ENCODE peak calls at places on chromosomes 1 and 21, in eight cellular contexts. One of them, this sample, is unnamed.

GRCh38 chr1:66552829-66553228 is 18.9 kb downstream of the SGIP1 start:
- DNase-seq in endothelial cell: no peak
- DNase-seq in A549: no peak
- DNase-seq in choroid plexus epithelial cell: peak; percentile 43
- DNase-seq in left ventricle myocardium inferior: peak; percentile 52
- DNase-seq in body of pancreas: no peak
- DNase-seq in IMR-90: no peak
- DNase-seq in tibial nerve: no peak
- DNase-seq in this sample: no peak

GRCh38 chr1:64540265-64540791 is 70.4 kb downstream of the CACHD1 start:
- DNase-seq in endothelial cell: no peak
- DNase-seq in A549: no peak
- DNase-seq in choroid plexus epithelial cell: peak; percentile 42
- DNase-seq in left ventricle myocardium inferior: no peak
- DNase-seq in body of pancreas: no peak
- DNase-seq in IMR-90: no peak
- DNase-seq in tibial nerve: no peak
- DNase-seq in this sample: peak; percentile 11

GRCh38 chr1:8283058-8283884 is 34.6 kb upstream of the SLC45A1 start:
- DNase-seq in endothelial cell: no peak
- DNase-seq in A549: no peak
- DNase-seq in choroid plexus epithelial cell: no peak
- DNase-seq in left ventricle myocardium inferior: peak; percentile 22
- DNase-seq in body of pancreas: peak; percentile 32
- DNase-seq in IMR-90: no peak
- DNase-seq in tibial nerve: no peak
- DNase-seq in this sample: peak; percentile 43

GRCh38 chr21:42097860-42098259 is 26.7 kb downstream of the UMODL1 start:
- DNase-seq in endothelial cell: peak; percentile 25
- DNase-seq in A549: peak; percentile 84
- DNase-seq in choroid plexus epithelial cell: peak; percentile 95
- DNase-seq in left ventricle myocardium inferior: no peak
- DNase-seq in body of pancreas: peak; percentile 74
- DNase-seq in IMR-90: peak; percentile 99
- DNase-seq in tibial nerve: peak; percentile 38
- DNase-seq in this sample: no peak

GRCh38 chr1:219713981-219714381 is 101.1 kb upstream of the ZC3H11B start:
- DNase-seq in endothelial cell: no peak
- DNase-seq in A549: no peak
- DNase-seq in choroid plexus epithelial cell: peak; percentile 68
- DNase-seq in left ventricle myocardium inferior: no peak
- DNase-seq in body of pancreas: no peak
- DNase-seq in IMR-90: no peak
- DNase-seq in tibial nerve: no peak
- DNase-seq in this sample: no peak

GRCh38 chr1:241411056-241411775 is 54.2 kb upstream of the RGS7 start:
- DNase-seq in endothelial cell: no peak
- DNase-seq in A549: no peak
- DNase-seq in choroid plexus epithelial cell: no peak
- DNase-seq in left ventricle myocardium inferior: no peak
- DNase-seq in body of pancreas: no peak
- DNase-seq in IMR-90: peak; percentile 52
- DNase-seq in tibial nerve: no peak
- DNase-seq in this sample: no peak

GRCh38 chr1:150076066-150076465 is 8.5 kb downstream of the VPS45 start:
- DNase-seq in endothelial cell: no peak
- DNase-seq in A549: no peak
- DNase-seq in choroid plexus epithelial cell: peak; percentile 48
- DNase-seq in left ventricle myocardium inferior: no peak
- DNase-seq in body of pancreas: no peak
- DNase-seq in IMR-90: peak; percentile 79
- DNase-seq in tibial nerve: no peak
- DNase-seq in this sample: no peak

GRCh38 chr1:117794073-117794472 is 135.3 kb downstream of the GDAP2 start:
- DNase-seq in endothelial cell: no peak
- DNase-seq in A549: no peak
- DNase-seq in choroid plexus epithelial cell: peak; percentile 53
- DNase-seq in left ventricle myocardium inferior: no peak
- DNase-seq in body of pancreas: no peak
- DNase-seq in IMR-90: peak; percentile 68
- DNase-seq in tibial nerve: no peak
- DNase-seq in this sample: no peak

DNA sequence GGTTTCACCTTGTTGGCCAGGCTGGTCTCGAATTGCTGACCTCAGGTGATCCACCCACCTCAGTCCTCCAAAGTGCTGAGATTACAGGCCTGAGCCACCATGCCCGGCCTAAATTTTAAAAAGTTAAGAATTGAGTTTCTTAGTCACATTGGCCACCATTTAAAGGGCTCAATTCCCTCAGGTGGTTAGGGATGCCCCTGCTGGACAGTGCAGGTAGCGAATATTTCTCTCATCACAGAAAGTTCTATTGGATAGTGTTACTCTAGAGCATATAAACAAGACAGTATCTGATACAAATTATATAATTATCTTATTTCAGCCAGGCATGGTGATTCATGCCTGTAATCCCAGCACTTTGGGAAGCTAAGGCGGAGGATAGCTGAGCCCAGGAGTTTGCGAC is 320.2 kb downstream of the ZP4 start:
- DNase-seq in endothelial cell: no peak
- DNase-seq in A549: no peak
- DNase-seq in choroid plexus epithelial cell: no peak
- DNase-seq in left ventricle myocardium inferior: no peak
- DNase-seq in body of pancreas: no peak
- DNase-seq in IMR-90: no peak
- DNase-seq in tibial nerve: no peak
- DNase-seq in this sample: no peak
- TF ChIP-seq CTCF in endothelial cell: peak; percentile 57
- TF ChIP-seq CTCF in A549: no peak
- TF ChIP-seq CTCF in choroid plexus epithelial cell: no peak
- TF ChIP-seq CTCF in left ventricle myocardium inferior: peak; percentile 29
- TF ChIP-seq CTCF in body of pancreas: no peak
- TF ChIP-seq CTCF in IMR-90: no peak
- TF ChIP-seq CTCF in tibial nerve: no peak
- TF ChIP-seq CTCF in this sample: no peak

GRCh38 chr1:14606632-14607031 is 8.1 kb downstream of the KAZN start:
- DNase-seq in endothelial cell: no peak
- DNase-seq in A549: no peak
- DNase-seq in choroid plexus epithelial cell: no peak
- DNase-seq in left ventricle myocardium inferior: no peak
- DNase-seq in body of pancreas: no peak
- DNase-seq in IMR-90: no peak
- DNase-seq in tibial nerve: no peak
- DNase-seq in this sample: no peak
- TF ChIP-seq CTCF in endothelial cell: no peak
- TF ChIP-seq CTCF in A549: no peak
- TF ChIP-seq CTCF in choroid plexus epithelial cell: peak; percentile 23
- TF ChIP-seq CTCF in left ventricle myocardium inferior: no peak
- TF ChIP-seq CTCF in body of pancreas: peak; percentile 7
- TF ChIP-seq CTCF in IMR-90: no peak
- TF ChIP-seq CTCF in tibial nerve: no peak
- TF ChIP-seq CTCF in this sample: no peak

GRCh38 chr1:208461680-208462079 is 217.5 kb upstream of the PLXNA2 start:
- DNase-seq in endothelial cell: no peak
- DNase-seq in A549: peak; percentile 7
- DNase-seq in choroid plexus epithelial cell: peak; percentile 2
- DNase-seq in left ventricle myocardium inferior: no peak
- DNase-seq in body of pancreas: no peak
- DNase-seq in IMR-90: no peak
- DNase-seq in tibial nerve: no peak
- DNase-seq in this sample: no peak
- TF ChIP-seq CTCF in endothelial cell: peak; percentile 63
- TF ChIP-seq CTCF in A549: no peak
- TF ChIP-seq CTCF in choroid plexus epithelial cell: peak; percentile 33
- TF ChIP-seq CTCF in left ventricle myocardium inferior: peak; percentile 15
- TF ChIP-seq CTCF in body of pancreas: no peak
- TF ChIP-seq CTCF in IMR-90: no peak
- TF ChIP-seq CTCF in tibial nerve: no peak
- TF ChIP-seq CTCF in this sample: peak; percentile 33

GRCh38 chr1:22671999-22672398 is 19.0 kb downstream of the C1QB start:
- DNase-seq in endothelial cell: no peak
- DNase-seq in A549: no peak
- DNase-seq in choroid plexus epithelial cell: no peak
- DNase-seq in left ventricle myocardium inferior: no peak
- DNase-seq in body of pancreas: no peak
- DNase-seq in IMR-90: no peak
- DNase-seq in tibial nerve: no peak
- DNase-seq in this sample: no peak

GRCh38 chr1:22676916-22677601 is 24.0 kb downstream of the C1QB start:
- DNase-seq in endothelial cell: no peak
- DNase-seq in A549: no peak
- DNase-seq in choroid plexus epithelial cell: no peak
- DNase-seq in left ventricle myocardium inferior: no peak
- DNase-seq in body of pancreas: no peak
- DNase-seq in IMR-90: no peak
- DNase-seq in tibial nerve: no peak
- DNase-seq in this sample: no peak

GRCh38 chr1:22677861-22678521 is 25.0 kb downstream of the C1QB start:
- DNase-seq in endothelial cell: no peak
- DNase-seq in A549: no peak
- DNase-seq in choroid plexus epithelial cell: no peak
- DNase-seq in left ventricle myocardium inferior: no peak
- DNase-seq in body of pancreas: no peak
- DNase-seq in IMR-90: no peak
- DNase-seq in tibial nerve: no peak
- DNase-seq in this sample: no peak

GRCh38 chr1:22673486-22674409 is 20.7 kb downstream of the C1QB start:
- DNase-seq in endothelial cell: peak; percentile 61
- DNase-seq in A549: peak; percentile 52
- DNase-seq in choroid plexus epithelial cell: peak; percentile 84
- DNase-seq in left ventricle myocardium inferior: peak; percentile 41
- DNase-seq in body of pancreas: peak; percentile 47
- DNase-seq in IMR-90: peak; percentile 74
- DNase-seq in tibial nerve: peak; percentile 60
- DNase-seq in this sample: peak; percentile 52

DNA sequence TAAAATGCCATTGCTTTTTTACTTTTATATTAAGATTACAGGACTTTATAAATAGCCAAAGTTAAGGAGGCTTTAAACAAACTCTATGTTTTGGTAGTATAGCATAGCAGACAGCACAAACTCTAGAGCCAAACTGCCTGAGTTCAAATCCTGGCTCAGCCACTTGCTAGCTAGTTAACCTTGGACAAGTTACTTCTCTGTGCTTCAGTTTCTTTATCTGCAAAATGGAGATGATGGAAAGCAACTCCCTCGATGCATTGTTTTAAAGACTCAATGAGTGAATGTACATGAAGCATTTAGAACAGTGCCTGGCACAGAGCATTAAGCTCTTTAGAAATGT is 21.3 kb downstream of the C1QB start:
- DNase-seq in endothelial cell: no peak
- DNase-seq in A549: no peak
- DNase-seq in choroid plexus epithelial cell: no peak
- DNase-seq in left ventricle myocardium inferior: no peak
- DNase-seq in body of pancreas: no peak
- DNase-seq in IMR-90: no peak
- DNase-seq in tibial nerve: no peak
- DNase-seq in this sample: no peak
- TF ChIP-seq CTCF in endothelial cell: no peak
- TF ChIP-seq CTCF in A549: peak; percentile 39
- TF ChIP-seq CTCF in choroid plexus epithelial cell: no peak
- TF ChIP-seq CTCF in left ventricle myocardium inferior: no peak
- TF ChIP-seq CTCF in body of pancreas: no peak
- TF ChIP-seq CTCF in IMR-90: no peak
- TF ChIP-seq CTCF in tibial nerve: no peak
- TF ChIP-seq CTCF in this sample: no peak

GRCh38 chr1:208089151-208089550 is 155.0 kb downstream of the PLXNA2 start:
- DNase-seq in endothelial cell: no peak
- DNase-seq in A549: no peak
- DNase-seq in choroid plexus epithelial cell: no peak
- DNase-seq in left ventricle myocardium inferior: no peak
- DNase-seq in body of pancreas: no peak
- DNase-seq in IMR-90: no peak
- DNase-seq in tibial nerve: no peak
- DNase-seq in this sample: no peak
- TF ChIP-seq CTCF in endothelial cell: no peak
- TF ChIP-seq CTCF in A549: no peak
- TF ChIP-seq CTCF in choroid plexus epithelial cell: no peak
- TF ChIP-seq CTCF in left ventricle myocardium inferior: no peak
- TF ChIP-seq CTCF in body of pancreas: no peak
- TF ChIP-seq CTCF in IMR-90: no peak
- TF ChIP-seq CTCF in tibial nerve: no peak
- TF ChIP-seq CTCF in this sample: no peak

DNA sequence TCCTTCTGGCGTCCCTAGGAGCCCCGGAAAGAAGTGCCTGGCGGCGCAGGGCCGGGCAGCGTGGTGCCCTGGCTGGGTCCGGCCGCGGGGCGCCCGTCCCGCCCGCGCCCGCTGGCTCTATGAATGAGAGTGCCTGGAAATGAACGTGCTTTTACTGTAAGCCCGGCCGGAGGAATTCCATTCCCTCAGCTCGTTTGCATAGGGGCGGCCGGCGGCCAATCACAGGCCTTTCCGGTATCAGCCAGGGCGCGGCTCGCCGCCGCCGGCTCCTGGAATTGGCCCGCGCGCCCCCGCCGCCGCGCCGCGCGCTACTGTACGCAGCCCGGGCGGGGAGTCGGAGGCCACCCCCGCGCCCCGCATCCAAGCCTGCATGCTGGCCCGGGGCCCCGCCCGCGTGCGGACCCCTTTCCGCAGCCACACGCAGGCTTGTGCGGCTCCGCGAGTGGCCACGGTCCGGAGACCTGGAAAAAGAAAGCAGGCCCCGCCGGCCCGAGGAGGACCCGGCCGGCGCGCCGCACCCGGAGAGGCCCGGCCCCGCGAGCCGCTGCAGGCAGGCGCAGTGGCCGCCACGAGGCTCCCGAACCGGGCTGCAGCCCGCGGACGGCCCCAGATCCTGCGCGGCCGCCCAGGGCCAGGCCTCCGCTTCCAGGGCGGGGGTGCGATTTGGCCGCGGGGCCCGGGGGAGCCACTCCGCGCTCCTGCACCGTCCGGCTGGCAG is 160.4 kb downstream of the RUNX1 start:
- DNase-seq in endothelial cell: peak; percentile 86
- DNase-seq in A549: peak; percentile 89
- DNase-seq in choroid plexus epithelial cell: peak; percentile 96
- DNase-seq in left ventricle myocardium inferior: peak; percentile 93
- DNase-seq in body of pancreas: peak; percentile 96
- DNase-seq in IMR-90: peak; percentile 96
- DNase-seq in tibial nerve: peak; percentile 91
- DNase-seq in this sample: peak; percentile 87
- TF ChIP-seq CTCF in endothelial cell: no peak
- TF ChIP-seq CTCF in A549: no peak
- TF ChIP-seq CTCF in choroid plexus epithelial cell: no peak
- TF ChIP-seq CTCF in left ventricle myocardium inferior: no peak
- TF ChIP-seq CTCF in body of pancreas: no peak
- TF ChIP-seq CTCF in IMR-90: no peak
- TF ChIP-seq CTCF in tibial nerve: no peak
- TF ChIP-seq CTCF in this sample: no peak

DNA sequence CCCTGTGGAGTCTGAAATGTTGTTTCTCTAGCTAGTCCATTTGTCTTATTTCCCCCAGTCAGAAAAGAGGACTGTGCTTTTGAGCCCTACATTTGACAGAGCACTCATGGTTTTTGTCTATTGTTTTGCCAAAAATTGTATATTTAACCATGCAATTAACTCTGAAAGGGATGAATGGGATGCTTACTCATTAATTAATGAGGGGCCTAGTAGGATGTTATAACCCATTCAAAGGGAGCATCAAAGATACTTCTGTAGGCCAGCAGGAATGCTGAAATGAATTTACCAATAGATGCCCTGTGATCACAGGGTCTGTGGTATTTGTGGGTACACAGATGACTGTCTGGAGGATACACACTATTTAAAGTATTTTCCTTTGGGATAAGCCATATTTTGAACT is 147.7 kb downstream of the FCRL5 start:
- DNase-seq in endothelial cell: no peak
- DNase-seq in A549: no peak
- DNase-seq in choroid plexus epithelial cell: no peak
- DNase-seq in left ventricle myocardium inferior: no peak
- DNase-seq in body of pancreas: no peak
- DNase-seq in IMR-90: no peak
- DNase-seq in tibial nerve: no peak
- DNase-seq in this sample: no peak
- TF ChIP-seq CTCF in endothelial cell: no peak
- TF ChIP-seq CTCF in A549: no peak
- TF ChIP-seq CTCF in choroid plexus epithelial cell: no peak
- TF ChIP-seq CTCF in left ventricle myocardium inferior: no peak
- TF ChIP-seq CTCF in body of pancreas: no peak
- TF ChIP-seq CTCF in IMR-90: no peak
- TF ChIP-seq CTCF in tibial nerve: no peak
- TF ChIP-seq CTCF in this sample: no peak

This sample was measured in activated CD8-positive, alpha-beta T cell treated with anti-CD3 and anti-CD28 coated beads for 36 hours.